ENCODE peak calls at places on chromosomes 7 and 10, in four cellular contexts. H is psoas muscle, J is upper lobe of right lung, T is endothelial cell. C is an unnamed sample.

GRCh38 chr10:32548208-32548607 is 102.3 kb downstream of the CCDC7 start:
- DNase-seq in H (no peak), T (no peak), J (no peak), C (no peak)

GRCh38 chr10:3312403-3312802 is 139.8 kb upstream of the PITRM1 start:
- DNase-seq in H (no peak), J (no peak), T (no peak), C (no peak)

GRCh38 chr10:113323985-113324384 is 228.9 kb upstream of the HABP2 start:
- DNase-seq in T (no peak), H (no peak), J (no peak), C (no peak)

GRCh38 chr10:130875897-130876472 is 435.5 kb downstream of the TCERG1L start:
- DNase-seq in J (no peak), T (no peak), H (no peak), C (no peak)

GRCh38 chr10:79063661-79064490 is 4.9 kb upstream of the ZMIZ1 start:
- DNase-seq in T (no peak), H (peak), J (peak), C (no peak)

GRCh38 chr7:14834456-14834855 is 68.1 kb downstream of the DGKB start:
- DNase-seq in H (no peak), T (no peak), J (no peak), C (no peak)

GRCh38 chr7:95996886-95997285 is 224.5 kb downstream of the DYNC1I1 start:
- DNase-seq in J (no peak), T (no peak), H (no peak), C (no peak)

GRCh38 chr10:124745257-124745656 is 1.1 kb upstream of the FAM53B start:
- DNase-seq in J (no peak), H (no peak), T (no peak), C (no peak)

GRCh38 chr7:149879271-149879711 is 5.5 kb downstream of the ATP6V0E2 start:
- DNase-seq in H (no peak), T (no peak), J (peak), C (no peak)

GRCh38 chr10:60981012-60981411 is 37.0 kb upstream of the RHOBTB1 start:
- DNase-seq in H (no peak), J (no peak), T (no peak), C (no peak)

GRCh38 chr7:39672176-39672575 is 48.8 kb downstream of the RALA start:
- DNase-seq in T (no peak), H (no peak), J (no peak), C (no peak)

GRCh38 chr10:92042541-92042940 is 119.0 kb downstream of the BTAF1 start:
- DNase-seq in T (no peak), J (no peak), H (no peak), C (no peak)

GRCh38 chr10:112587709-112588108 is 140.7 kb downstream of the VTI1A start:
- DNase-seq in T (no peak), J (no peak), H (no peak), C (no peak)

GRCh38 chr10:28201666-28202400 is 101.0 kb downstream of the MPP7 start:
- DNase-seq in J (no peak), T (no peak), H (no peak), C (no peak)

GRCh38 chr10:104240078-104240477 is 7.9 kb upstream of the CFAP43 start:
- DNase-seq in H (no peak), T (no peak), J (no peak), C (no peak)

GRCh38 chr10:51369903-51370302 is 295.6 kb downstream of the PRKG1 start:
- DNase-seq in H (no peak), J (no peak), T (no peak), C (no peak)

GRCh38 chr10:124403548-124403947 is 15.2 kb downstream of the OAT start:
- DNase-seq in J (no peak), T (peak), H (no peak), C (no peak)

GRCh38 chr10:74824184-74825032 is 2.0 kb upstream of the KAT6B start:
- DNase-seq in T (peak), H (no peak), J (no peak), C (no peak)

GRCh38 chr10:119786117-119786769 is 60.4 kb downstream of the INPP5F start:
- DNase-seq in T (peak), J (no peak), H (no peak), C (no peak)

GRCh38 chr10:78553792-78554191 is 515.0 kb upstream of the ZMIZ1 start:
- DNase-seq in H (no peak), J (no peak), T (no peak), C (no peak)

GRCh38 chr7:151410405-151411390 is 860 bp upstream of the WDR86 start:
- DNase-seq in J (peak), T (peak), H (peak), C (no peak)

GRCh38 chr7:50868426-50869100 is 85.9 kb upstream of the GRB10 start:
- DNase-seq in H (no peak), T (no peak), J (no peak), C (no peak)

GRCh38 chr10:1414893-1415292 is 322.4 kb downstream of the ADARB2 start:
- DNase-seq in T (no peak), J (no peak), H (no peak), C (no peak)

GRCh38 chr7:6178273-6179029 is 94.0 kb downstream of the CYTH3 start:
- DNase-seq in J (no peak), T (no peak), H (no peak), C (no peak)

GRCh38 chr10:80132299-80133139 is at the start of gene PLAC9:
- DNase-seq in J (no peak), H (peak), T (peak), C (no peak)

GRCh38 chr10:96532523-96532922 is 18.8 kb upstream of the TLL2 start:
- DNase-seq in J (no peak), H (no peak), T (no peak), C (no peak)

GRCh38 chr7:18499407-18500197 is 4.1 kb downstream of the HDAC9 start:
- DNase-seq in J (no peak), H (peak), T (no peak), C (no peak)

GRCh38 chr10:28082316-28082715 is 83.4 kb upstream of the ODAD2 start:
- DNase-seq in H (no peak), T (no peak), J (no peak), C (no peak)

GRCh38 chr7:154198481-154198880 is 146.3 kb downstream of the DPP6 start:
- DNase-seq in T (no peak), J (no peak), H (no peak), C (no peak)

GRCh38 chr7:41219276-41219675 is 483.6 kb downstream of the INHBA start:
- DNase-seq in J (no peak), H (no peak), T (no peak), C (no peak)

GRCh38 chr10:78742730-78743615 is 325.8 kb upstream of the ZMIZ1 start:
- DNase-seq in J (no peak), T (peak), H (peak), C (no peak)

GRCh38 chr10:101062231-101063161 is 707 bp downstream of the KAZALD1 start:
- DNase-seq in T (peak), J (peak), H (peak), C (peak)

GRCh38 chr7:158406817-158407216 is 180.8 kb downstream of the PTPRN2 start:
- DNase-seq in J (peak), H (no peak), T (no peak), C (no peak)

GRCh38 chr7:84746347-84746746 is 440.5 kb downstream of the SEMA3D start:
- DNase-seq in H (no peak), T (no peak), J (no peak), C (no peak)

GRCh38 chr10:69645751-69646687 is 16.0 kb downstream of the FAM241B start:
- DNase-seq in H (peak), T (peak), J (peak), C (no peak)

GRCh38 chr7:127895814-127896280 is 135.4 kb downstream of the LRRC4 start:
- DNase-seq in T (no peak), J (no peak), H (no peak), C (no peak)

GRCh38 chr7:130008941-130009847 is 42.0 kb downstream of the ZC3HC1 start:
- DNase-seq in J (peak), T (no peak), H (no peak), C (no peak)

GRCh38 chr7:116986611-116987565 is 33.6 kb downstream of the ST7 start:
- DNase-seq in J (no peak), T (no peak), H (no peak), C (no peak)

GRCh38 chr7:2355079-2356008 is 717 bp downstream of the EIF3B start:
- DNase-seq in T (peak), J (peak), H (peak), C (no peak)

GRCh38 chr10:62616885-62617635 is 187.5 kb upstream of the ADO start:
- DNase-seq in T (no peak), J (no peak), H (no peak), C (no peak)
- TF ChIP-seq CTCF in T (no peak), J (no peak), H (no peak), C (no peak)

GRCh38 chr10:121532465-121532864 is 65.8 kb downstream of the FGFR2 start:
- DNase-seq in J (no peak), T (no peak), H (no peak), C (no peak)
- TF ChIP-seq CTCF in J (no peak), T (no peak), H (no peak), C (peak)

DNA sequence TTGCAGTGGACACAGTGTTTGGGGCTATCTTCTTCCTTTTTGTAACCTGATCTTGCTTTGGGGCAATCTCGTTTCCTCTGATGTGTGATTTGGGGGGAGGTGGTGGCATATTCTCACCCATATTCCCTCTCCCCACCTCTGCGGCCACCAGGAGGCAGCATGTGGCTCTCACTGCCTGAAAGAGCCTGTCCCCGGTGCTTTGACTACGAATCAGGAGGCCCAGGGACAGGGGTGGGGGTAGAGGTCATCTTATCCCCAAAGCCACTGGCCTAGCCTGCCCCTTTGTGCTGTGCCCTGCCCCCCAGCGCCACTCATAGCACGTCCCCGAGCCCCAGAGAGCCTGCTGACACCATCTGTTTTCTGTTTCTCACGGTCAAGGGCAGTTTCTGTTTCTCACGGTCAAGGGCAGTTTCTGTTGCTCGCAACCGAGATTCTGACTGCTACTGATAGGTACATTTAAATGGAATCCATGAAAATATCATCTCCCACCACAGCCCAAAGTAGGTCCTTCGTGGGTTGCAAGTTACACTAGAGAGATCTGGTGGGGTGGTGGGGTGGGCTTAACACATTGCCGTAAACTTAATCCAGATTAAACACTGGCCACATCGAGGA is 28.2 kb downstream of the PHYH start:
- DNase-seq in H (peak), T (peak), J (peak), C (no peak)
- TF ChIP-seq CTCF in H (peak), T (peak), J (peak), C (peak)

DNA sequence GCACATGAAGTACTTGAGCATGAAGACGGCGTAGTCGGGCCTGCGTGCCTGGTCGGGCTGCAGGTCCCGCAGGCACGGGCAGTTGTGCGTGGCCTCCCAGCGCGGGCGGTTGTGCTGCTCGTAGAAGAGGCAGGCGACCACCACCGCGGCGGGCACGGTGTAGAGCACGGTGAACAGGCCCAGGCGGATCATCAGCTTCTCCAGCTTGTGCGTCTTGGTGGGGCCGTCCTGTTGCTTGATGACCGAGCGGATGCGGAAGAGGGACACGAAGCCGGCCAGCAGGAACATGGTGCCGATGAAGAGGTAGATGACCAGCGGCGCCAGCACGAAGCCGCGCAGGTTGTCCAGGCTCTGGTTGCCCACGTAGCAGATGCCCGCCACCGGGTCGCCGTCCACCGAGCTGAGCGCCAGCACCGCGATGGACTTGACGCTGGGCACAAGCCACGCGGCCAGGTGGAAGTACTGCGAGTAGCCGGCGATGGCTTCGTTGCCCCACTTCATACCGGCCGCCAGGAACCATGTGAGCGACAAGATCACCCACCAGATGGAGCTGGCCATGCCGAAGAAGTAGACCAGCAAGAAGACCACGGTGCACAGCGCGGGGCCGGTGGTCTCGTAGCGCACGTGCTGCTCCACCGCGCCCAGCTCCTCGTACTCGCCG is 2.3 kb downstream of the FZD8 start:
- DNase-seq in T (peak), J (peak), H (peak), C (no peak)
- TF ChIP-seq CTCF in T (no peak), J (no peak), H (no peak), C (peak)

GRCh38 chr10:98361131-98361633 is 53.8 kb downstream of the PYROXD2 start:
- DNase-seq in T (no peak), H (peak), J (peak), C (no peak)
- TF ChIP-seq CTCF in T (no peak), H (no peak), J (no peak), C (no peak)

DNA sequence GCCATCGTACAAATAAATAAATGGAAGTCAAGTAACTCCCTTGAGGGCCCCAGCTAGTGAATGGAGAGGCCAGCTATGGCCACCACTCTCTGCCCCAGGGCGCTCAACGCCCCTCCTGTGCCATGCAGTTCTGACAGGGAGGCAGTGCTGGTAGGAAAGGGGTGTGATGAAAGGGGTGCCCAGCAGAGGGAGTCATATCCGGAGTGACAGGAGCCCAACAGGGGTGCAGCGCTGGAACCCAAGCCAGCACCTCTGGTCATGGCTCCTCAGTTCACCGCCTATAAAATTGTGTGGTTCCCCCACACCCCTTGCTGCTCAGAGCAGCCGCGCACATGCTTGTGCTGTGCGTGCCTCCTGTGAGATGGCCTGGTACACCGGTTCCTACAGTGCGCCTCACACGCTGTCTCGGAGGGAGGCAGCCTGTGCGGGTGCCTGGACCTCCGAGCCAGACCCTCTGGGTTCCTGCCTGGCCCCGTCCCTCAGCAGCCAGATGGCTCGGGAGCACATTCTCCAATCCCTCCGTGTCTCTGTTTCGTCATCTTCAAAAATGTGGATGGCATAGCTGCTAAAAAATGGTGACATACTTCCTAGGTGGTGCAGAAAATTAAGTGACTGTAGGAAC is 125.6 kb downstream of the EGFR start:
- DNase-seq in J (no peak), H (no peak), T (no peak), C (no peak)
- TF ChIP-seq CTCF in J (peak), H (peak), T (peak), C (peak)

DNA sequence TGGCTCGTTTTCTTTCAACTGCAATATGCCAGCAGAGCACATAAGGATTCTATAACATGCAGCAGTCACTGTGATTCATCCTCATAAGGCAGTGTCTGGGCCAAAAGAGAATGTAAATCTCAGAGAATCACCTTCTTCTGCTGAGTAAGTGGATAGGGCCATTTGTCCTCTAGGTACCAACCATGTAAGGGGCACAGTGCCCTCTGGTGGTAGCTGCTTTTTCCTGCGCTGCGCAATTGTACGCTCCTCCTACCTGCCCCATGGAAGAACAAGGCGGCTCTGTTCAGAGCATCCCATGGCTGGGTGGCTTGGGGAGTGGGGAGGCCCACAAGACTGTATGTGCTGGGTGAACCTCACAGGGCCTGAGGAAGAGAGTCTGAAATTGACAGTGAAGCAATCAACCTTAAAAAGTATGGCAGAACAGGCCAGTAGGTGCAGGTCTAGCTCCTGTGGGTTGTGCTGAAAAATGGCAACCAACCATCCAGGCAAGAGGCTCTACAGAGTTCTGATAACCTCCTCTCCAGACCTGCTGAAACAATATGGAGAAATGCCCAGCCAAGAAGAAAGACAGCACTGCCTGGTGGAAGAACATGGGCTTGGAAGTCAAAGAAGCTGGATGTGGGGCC is 78.7 kb upstream of the C10orf90 start:
- DNase-seq in J (peak), T (peak), H (peak), C (peak)
- TF ChIP-seq CTCF in J (peak), T (peak), H (peak), C (peak)

DNA sequence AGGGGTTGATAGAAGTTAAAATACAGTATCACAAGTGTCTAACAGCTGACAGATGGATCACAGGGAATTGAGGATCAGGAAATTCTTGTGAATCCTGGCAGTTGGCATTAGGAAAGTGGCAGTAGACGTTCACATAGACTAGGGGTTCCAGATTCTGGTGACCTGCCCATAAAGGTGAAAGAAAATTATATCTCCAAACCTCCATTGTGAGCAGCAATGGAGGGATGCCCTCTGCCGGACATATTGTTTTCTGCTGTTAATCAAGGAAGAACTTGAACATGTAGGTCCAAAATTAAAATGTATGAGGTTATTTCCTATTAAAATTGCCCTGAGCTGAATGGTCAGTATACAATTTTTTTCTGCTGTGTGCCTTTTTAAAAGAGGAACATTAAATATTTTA is 5.1 kb downstream of the NME8 start:
- DNase-seq in J (no peak), H (no peak), T (peak), C (no peak)
- TF ChIP-seq CTCF in J (peak), H (no peak), T (peak), C (peak)

GRCh38 chr7:94907026-94907419 is 371 bp upstream of the PPP1R9A start:
- DNase-seq in J (no peak), H (no peak), T (no peak), C (no peak)

GRCh38 chr7:94906035-94906796 is 1.2 kb upstream of the PPP1R9A start:
- DNase-seq in H (no peak), J (no peak), T (no peak), C (no peak)

GRCh38 chr7:94909023-94909466 is 1.7 kb downstream of the PPP1R9A start:
- DNase-seq in T (no peak), H (no peak), J (no peak), C (no peak)

GRCh38 chr7:94908204-94909022 is 1.0 kb downstream of the PPP1R9A start:
- DNase-seq in J (peak), H (peak), T (peak), C (peak)

DNA sequence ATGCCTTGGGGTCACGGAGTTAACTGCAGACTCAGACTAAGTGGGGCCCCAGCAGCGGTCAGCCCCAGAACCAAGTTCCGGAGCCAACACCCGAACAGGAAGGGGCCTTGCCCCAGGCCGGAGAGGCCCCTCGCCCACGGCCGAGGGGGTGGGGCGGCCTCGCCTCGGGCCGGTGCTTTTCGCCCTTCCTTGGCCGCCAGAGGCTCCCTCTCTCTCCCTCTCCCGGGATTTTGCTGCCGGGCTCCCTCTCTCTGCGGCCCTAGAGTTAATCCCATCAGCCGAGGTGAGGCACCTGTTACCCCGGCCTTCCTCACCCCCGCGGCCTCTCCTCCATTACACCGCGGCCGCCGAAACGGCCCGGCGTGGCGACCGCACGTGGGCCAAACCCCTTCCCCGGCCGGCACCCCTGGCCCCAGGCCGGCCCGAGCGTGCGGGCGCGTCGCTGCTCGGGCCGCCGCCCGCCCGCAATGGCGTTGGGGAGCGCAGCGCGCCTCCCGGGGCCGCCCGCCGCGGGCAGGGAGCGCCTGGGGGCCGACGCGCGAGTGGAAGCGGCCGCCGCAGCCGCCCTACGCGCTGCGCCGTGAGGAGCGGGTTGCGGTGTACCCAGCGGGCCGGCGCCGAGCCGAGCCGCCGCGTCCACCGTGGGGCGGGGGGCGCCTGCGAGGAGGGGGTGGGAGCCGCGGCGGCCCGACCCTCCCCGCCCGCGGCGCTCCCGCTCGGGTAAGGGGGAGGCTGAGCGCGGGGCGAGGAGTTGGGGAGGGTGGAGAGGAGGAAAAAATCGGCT is at the start of gene PPP1R9A:
- DNase-seq in T (peak), H (peak), J (peak), C (peak)
- TF ChIP-seq CTCF in T (no peak), H (peak), J (peak), C (peak)